ENCODE peak calls at places on chromosomes 1 and 21, in ten cellular contexts. One of them, this sample, is unnamed.

GRCh38 chr1:23444596-23445390 is 20.2 kb upstream of the TCEA3 start:
- DNase-seq in neural progenitor cell: no peak
- DNase-seq in stimulated activated CD8-positive, alpha-beta memory T cell treated with anti-CD3 and anti-CD28 coated beads, Interleukin-4, amount 100 ng/mL, for 1 hour: no peak
- DNase-seq in DND-41: no peak
- DNase-seq in NCI-H2081: no peak
- DNase-seq in AG04450: no peak
- DNase-seq in ACHN: no peak
- DNase-seq in GDM1: no peak
- DNase-seq in right atrium auricular region: no peak
- DNase-seq in activated T-cell treated with anti-CD3 and anti-CD28 coated beads for 1 hour: no peak
- DNase-seq in this sample: no peak

GRCh38 chr1:41626146-41626545 is 141.7 kb upstream of the EDN2 start:
- DNase-seq in neural progenitor cell: no peak
- DNase-seq in stimulated activated CD8-positive, alpha-beta memory T cell treated with anti-CD3 and anti-CD28 coated beads, Interleukin-4, amount 100 ng/mL, for 1 hour: no peak
- DNase-seq in DND-41: no peak
- DNase-seq in NCI-H2081: peak
- DNase-seq in AG04450: no peak
- DNase-seq in ACHN: no peak
- DNase-seq in GDM1: no peak
- DNase-seq in right atrium auricular region: no peak
- DNase-seq in activated T-cell treated with anti-CD3 and anti-CD28 coated beads for 1 hour: no peak
- DNase-seq in this sample: no peak

GRCh38 chr1:161238039-161238473 is at the start of gene NR1I3:
- DNase-seq in neural progenitor cell: no peak
- DNase-seq in stimulated activated CD8-positive, alpha-beta memory T cell treated with anti-CD3 and anti-CD28 coated beads, Interleukin-4, amount 100 ng/mL, for 1 hour: no peak
- DNase-seq in DND-41: no peak
- DNase-seq in NCI-H2081: no peak
- DNase-seq in AG04450: no peak
- DNase-seq in ACHN: no peak
- DNase-seq in GDM1: no peak
- DNase-seq in right atrium auricular region: no peak
- DNase-seq in activated T-cell treated with anti-CD3 and anti-CD28 coated beads for 1 hour: no peak
- DNase-seq in this sample: no peak

GRCh38 chr21:43767980-43768867 is 7.9 kb downstream of the CSTB start:
- DNase-seq in neural progenitor cell: peak
- DNase-seq in stimulated activated CD8-positive, alpha-beta memory T cell treated with anti-CD3 and anti-CD28 coated beads, Interleukin-4, amount 100 ng/mL, for 1 hour: no peak
- DNase-seq in DND-41: no peak
- DNase-seq in NCI-H2081: no peak
- DNase-seq in AG04450: peak
- DNase-seq in ACHN: peak
- DNase-seq in GDM1: no peak
- DNase-seq in right atrium auricular region: peak
- DNase-seq in activated T-cell treated with anti-CD3 and anti-CD28 coated beads for 1 hour: no peak
- DNase-seq in this sample: no peak

GRCh38 chr1:174556392-174556791 is 108.6 kb downstream of the GPR52 start:
- DNase-seq in neural progenitor cell: no peak
- DNase-seq in stimulated activated CD8-positive, alpha-beta memory T cell treated with anti-CD3 and anti-CD28 coated beads, Interleukin-4, amount 100 ng/mL, for 1 hour: no peak
- DNase-seq in DND-41: no peak
- DNase-seq in NCI-H2081: no peak
- DNase-seq in AG04450: no peak
- DNase-seq in ACHN: no peak
- DNase-seq in GDM1: no peak
- DNase-seq in right atrium auricular region: no peak
- DNase-seq in activated T-cell treated with anti-CD3 and anti-CD28 coated beads for 1 hour: no peak
- DNase-seq in this sample: no peak

GRCh38 chr1:211839106-211839505 is 8.5 kb upstream of the LPGAT1 start:
- DNase-seq in neural progenitor cell: no peak
- DNase-seq in stimulated activated CD8-positive, alpha-beta memory T cell treated with anti-CD3 and anti-CD28 coated beads, Interleukin-4, amount 100 ng/mL, for 1 hour: no peak
- DNase-seq in DND-41: no peak
- DNase-seq in NCI-H2081: no peak
- DNase-seq in AG04450: no peak
- DNase-seq in ACHN: no peak
- DNase-seq in GDM1: no peak
- DNase-seq in right atrium auricular region: no peak
- DNase-seq in activated T-cell treated with anti-CD3 and anti-CD28 coated beads for 1 hour: no peak
- DNase-seq in this sample: no peak

GRCh38 chr1:33176362-33176850 is 5.4 kb downstream of the TRIM62 start:
- DNase-seq in neural progenitor cell: no peak
- DNase-seq in stimulated activated CD8-positive, alpha-beta memory T cell treated with anti-CD3 and anti-CD28 coated beads, Interleukin-4, amount 100 ng/mL, for 1 hour: no peak
- DNase-seq in DND-41: no peak
- DNase-seq in NCI-H2081: peak
- DNase-seq in AG04450: no peak
- DNase-seq in ACHN: no peak
- DNase-seq in GDM1: no peak
- DNase-seq in right atrium auricular region: no peak
- DNase-seq in activated T-cell treated with anti-CD3 and anti-CD28 coated beads for 1 hour: no peak
- DNase-seq in this sample: no peak

GRCh38 chr21:46379105-46379504 is 55.1 kb downstream of the PCNT start:
- DNase-seq in neural progenitor cell: no peak
- DNase-seq in stimulated activated CD8-positive, alpha-beta memory T cell treated with anti-CD3 and anti-CD28 coated beads, Interleukin-4, amount 100 ng/mL, for 1 hour: no peak
- DNase-seq in DND-41: no peak
- DNase-seq in NCI-H2081: no peak
- DNase-seq in AG04450: no peak
- DNase-seq in ACHN: no peak
- DNase-seq in GDM1: no peak
- DNase-seq in right atrium auricular region: no peak
- DNase-seq in activated T-cell treated with anti-CD3 and anti-CD28 coated beads for 1 hour: no peak
- DNase-seq in this sample: no peak

GRCh38 chr1:234108921-234109320 is 204.4 kb downstream of the SLC35F3 start:
- DNase-seq in neural progenitor cell: no peak
- DNase-seq in stimulated activated CD8-positive, alpha-beta memory T cell treated with anti-CD3 and anti-CD28 coated beads, Interleukin-4, amount 100 ng/mL, for 1 hour: no peak
- DNase-seq in DND-41: no peak
- DNase-seq in NCI-H2081: no peak
- DNase-seq in AG04450: no peak
- DNase-seq in ACHN: no peak
- DNase-seq in GDM1: no peak
- DNase-seq in right atrium auricular region: no peak
- DNase-seq in activated T-cell treated with anti-CD3 and anti-CD28 coated beads for 1 hour: no peak
- DNase-seq in this sample: no peak

This sample was measured in NCI-H1694 treated with DMSO at 0.1 percent for 48 hours.